ENCODE peak calls at places on chromosome 14, in seven cellular contexts. D is H1, Q is mesenchymal stem cell, Z is H9, C is IMR-90, O is neuronal stem cell, L is trophoblast cell. S is an unnamed sample.

GRCh38 chr14:32756775-32757174 is 181.9 kb upstream of the NPAS3 start:
- DNase-seq in Z (no peak), O (no peak), L (no peak), C (no peak), D (no peak), Q (no peak), S (no peak)

GRCh38 chr14:83463500-83464098 is 1929.9 kb upstream of the SEL1L start:
- DNase-seq in C (peak), L (no peak), Z (peak), Q (peak), O (peak), D (peak), S (peak)

GRCh38 chr14:93994919-93995682 is 2.0 kb upstream of the CCDC197 start:
- DNase-seq in Z (no peak), D (no peak), C (peak), Q (peak), L (no peak), O (no peak), S (no peak)

GRCh38 chr14:77763316-77763715 is 2.4 kb upstream of the SNW1 start:
- DNase-seq in Z (no peak), Q (no peak), C (no peak), O (no peak), D (no peak), L (no peak), S (peak)

GRCh38 chr14:89251066-89251465 is 166.0 kb downstream of the FOXN3 start:
- DNase-seq in C (peak), L (peak), O (no peak), D (no peak), Z (peak), Q (peak), S (peak)

GRCh38 chr14:50060871-50061663 is 55.3 kb downstream of the VCPKMT start:
- DNase-seq in C (peak), L (peak), O (no peak), D (no peak), Z (no peak), Q (peak), S (peak)

GRCh38 chr14:68297871-68298468 is 478.4 kb downstream of the RAD51B start:
- DNase-seq in D (peak), L (peak), C (peak), Z (peak), O (no peak), Q (peak), S (peak)

GRCh38 chr14:38127784-38128183 is 79.9 kb upstream of the SSTR1 start:
- DNase-seq in D (no peak), O (no peak), Z (no peak), Q (no peak), L (no peak), C (peak), S (peak)

GRCh38 chr14:51783765-51784164 is 76.6 kb upstream of the GNG2 start:
- DNase-seq in Q (peak), C (peak), D (no peak), Z (no peak), L (no peak), O (no peak), S (no peak)

GRCh38 chr14:73771848-73772705 is 57.9 kb upstream of the PNMA1 start:
- DNase-seq in Q (peak), Z (peak), C (peak), O (no peak), D (peak), L (peak), S (peak)

GRCh38 chr14:86363047-86363446 is 833.1 kb downstream of the FLRT2 start:
- DNase-seq in L (no peak), Q (no peak), D (no peak), O (no peak), Z (no peak), C (no peak), S (no peak)

GRCh38 chr14:32217301-32217700 is 14.2 kb upstream of the RNU6-8 start:
- DNase-seq in L (no peak), C (no peak), Q (no peak), O (no peak), Z (no peak), D (no peak), S (no peak)

GRCh38 chr14:94699831-94700230 is 70.1 kb downstream of the GSC start:
- DNase-seq in D (no peak), C (no peak), O (no peak), Z (no peak), Q (no peak), L (no peak), S (no peak)

GRCh38 chr14:31389947-31390346 is 30.4 kb downstream of the HEATR5A start:
- DNase-seq in Z (no peak), C (no peak), L (no peak), D (no peak), Q (no peak), O (no peak), S (no peak)

GRCh38 chr14:96804821-96805374 is 7.7 kb downstream of the VRK1 start:
- DNase-seq in O (no peak), D (no peak), Z (no peak), Q (no peak), L (no peak), C (peak), S (no peak)

GRCh38 chr14:80850197-80850814 is 91.2 kb downstream of the CEP128 start:
- DNase-seq in C (peak), Z (no peak), Q (peak), D (no peak), O (peak), L (no peak), S (peak)

GRCh38 chr14:92439551-92440344 is 73.8 kb upstream of the RIN3 start:
- DNase-seq in C (no peak), L (no peak), O (no peak), D (no peak), Z (no peak), Q (no peak), S (no peak)

GRCh38 chr14:54424479-54424901 is 16.7 kb downstream of the CNIH1 start:
- DNase-seq in D (no peak), C (no peak), Z (no peak), O (no peak), Q (no peak), L (no peak), S (no peak)

GRCh38 chr14:73753043-73753886 is 39.1 kb upstream of the PNMA1 start:
- DNase-seq in Z (peak), C (no peak), D (no peak), O (no peak), L (peak), Q (peak), S (peak)

GRCh38 chr14:22512106-22512814 is 76.8 kb downstream of the DAD1 start:
- DNase-seq in D (no peak), O (no peak), C (no peak), Z (no peak), L (no peak), Q (no peak), S (no peak)

GRCh38 chr14:97217094-97217885 is 420.1 kb downstream of the VRK1 start:
- DNase-seq in D (no peak), Z (peak), C (no peak), O (no peak), Q (no peak), L (no peak), S (peak)

GRCh38 chr14:95871531-95871930 is 5.1 kb upstream of the TUNAR start:
- DNase-seq in O (no peak), C (no peak), Q (no peak), D (no peak), L (no peak), Z (no peak), S (no peak)

GRCh38 chr14:77603654-77604270 is 12.7 kb downstream of the SPTLC2 start:
- DNase-seq in Q (peak), Z (no peak), L (no peak), D (no peak), C (no peak), O (no peak), S (no peak)

GRCh38 chr14:74038015-74038859 is 19.1 kb downstream of the BBOF1 start:
- DNase-seq in C (peak), L (peak), D (no peak), Z (no peak), Q (peak), O (peak), S (peak)

GRCh38 chr14:59146484-59146883 is 42.0 kb upstream of the DAAM1 start:
- DNase-seq in C (no peak), Z (no peak), Q (no peak), O (no peak), D (no peak), L (no peak), S (no peak)

GRCh38 chr14:37598973-37599526 is 3.6 kb downstream of the TTC6 start:
- DNase-seq in D (no peak), C (no peak), L (no peak), Q (no peak), O (no peak), Z (no peak), S (no peak)

GRCh38 chr14:84343637-84344036 is 1186.3 kb upstream of the FLRT2 start:
- DNase-seq in O (no peak), Q (peak), D (no peak), Z (no peak), L (no peak), C (peak), S (no peak)

GRCh38 chr14:104282332-104283196 is 144.2 kb downstream of the KIF26A start:
- DNase-seq in Q (no peak), C (no peak), O (no peak), D (no peak), Z (peak), L (no peak), S (no peak)

GRCh38 chr14:44962573-44963528 is 861 bp downstream of the TOGARAM1 start:
- DNase-seq in Q (peak), D (no peak), O (peak), Z (no peak), C (peak), L (peak), S (peak)

GRCh38 chr14:76827696-76828301 is 1.6 kb downstream of the LRRC74A start:
- DNase-seq in C (no peak), Q (no peak), D (no peak), O (no peak), Z (no peak), L (no peak), S (no peak)

GRCh38 chr14:84520711-84521338 is 1009.1 kb upstream of the FLRT2 start:
- DNase-seq in Q (no peak), O (no peak), D (no peak), C (peak), Z (no peak), L (no peak), S (no peak)

GRCh38 chr14:64064447-64064846 is 211.6 kb downstream of the SYNE2 start:
- DNase-seq in O (no peak), C (no peak), L (no peak), Q (no peak), D (no peak), Z (no peak), S (no peak)

GRCh38 chr14:92603309-92604257 is 90.0 kb downstream of the RIN3 start:
- DNase-seq in O (peak), D (no peak), C (peak), Q (peak), L (no peak), Z (no peak), S (peak)

GRCh38 chr14:52730708-52731111 is 744 bp downstream of the STYX start:
- DNase-seq in O (no peak), D (no peak), L (peak), C (no peak), Z (no peak), Q (peak), S (no peak)

GRCh38 chr14:68372363-68372762 is 420.5 kb downstream of the ZFP36L1 start:
- DNase-seq in Q (no peak), D (no peak), L (no peak), C (no peak), Z (no peak), O (no peak), S (no peak)

GRCh38 chr14:34474187-34474679 is 12.2 kb upstream of the SPTSSA start:
- DNase-seq in L (no peak), D (no peak), O (no peak), Q (no peak), C (no peak), Z (no peak), S (no peak)
- H3K23ac ChIP-seq in L (no peak), D (no peak), O (no peak), Q (no peak), C (no peak), Z (no peak), S (no peak)

GRCh38 chr14:24085215-24085614 is 8.9 kb upstream of the PCK2 start:
- DNase-seq in O (no peak), C (no peak), Q (no peak), Z (no peak), D (no peak), L (no peak), S (no peak)

GRCh38 chr14:24084439-24084838 is 9.7 kb upstream of the PCK2 start:
- DNase-seq in C (no peak), Q (no peak), D (no peak), Z (no peak), O (no peak), L (no peak), S (peak)

GRCh38 chr14:24081739-24082204 is 10.4 kb downstream of the CPNE6 start:
- DNase-seq in O (no peak), D (no peak), C (no peak), L (no peak), Z (no peak), Q (no peak), S (peak)

GRCh38 chr14:24082411-24083080 is 11.2 kb downstream of the CPNE6 start:
- DNase-seq in L (no peak), Z (no peak), O (no peak), Q (no peak), D (no peak), C (no peak), S (no peak)

DNA sequence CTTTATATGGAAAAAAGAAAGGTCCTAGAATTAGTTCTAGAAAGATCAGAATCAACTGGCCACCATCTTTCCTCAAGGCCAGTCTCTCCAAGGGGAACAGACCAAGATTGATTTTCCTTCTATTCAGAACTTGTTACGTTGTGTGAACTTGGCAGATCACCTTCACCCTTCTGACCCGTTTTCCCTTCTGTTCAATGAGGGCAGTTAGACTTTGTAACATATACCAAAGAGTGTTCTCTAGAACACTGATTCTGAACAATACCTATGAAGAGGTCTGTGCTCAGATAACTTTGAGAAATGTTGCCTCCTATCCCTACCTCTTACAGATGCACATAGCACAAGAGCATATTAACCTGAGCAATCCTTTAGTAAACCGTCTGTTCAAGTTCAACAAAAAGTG is 10.6 kb upstream of the PCK2 start:
- DNase-seq in O (no peak), D (no peak), Z (no peak), L (no peak), Q (no peak), C (no peak), S (no peak)
- H3K23ac ChIP-seq in O (no peak), D (no peak), Z (no peak), L (no peak), Q (no peak), C (no peak), S (no peak)

DNA sequence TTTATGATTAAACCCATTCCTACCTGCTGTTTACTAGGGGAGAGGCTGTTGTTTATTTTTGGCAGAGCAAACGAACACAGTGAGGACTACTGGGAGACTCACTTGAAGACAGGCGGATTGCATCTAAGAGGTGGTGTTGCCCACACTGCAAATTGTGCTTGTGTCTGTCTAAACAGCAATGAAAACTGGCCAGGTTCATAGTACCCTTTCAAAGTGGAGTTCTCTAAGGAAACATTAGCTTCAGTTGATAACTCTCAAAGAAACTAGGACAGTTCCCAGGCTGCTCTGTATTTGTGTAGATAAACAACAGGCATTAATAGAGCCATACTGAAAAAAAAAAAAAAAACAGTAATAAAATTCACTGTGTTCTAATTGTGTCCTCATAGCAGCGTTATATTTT is 466.0 kb upstream of the RGS6 start:
- DNase-seq in Q (no peak), Z (no peak), D (no peak), O (no peak), L (no peak), C (no peak), S (no peak)
- H3K23ac ChIP-seq in Q (no peak), Z (no peak), D (no peak), O (no peak), L (no peak), C (no peak), S (no peak)

GRCh38 chr14:34912182-34912581 is 37.0 kb upstream of the BAZ1A start:
- DNase-seq in Z (peak), D (no peak), C (no peak), Q (no peak), L (no peak), O (no peak), S (peak)

GRCh38 chr14:34912966-34913365 is 37.8 kb upstream of the BAZ1A start:
- DNase-seq in C (no peak), O (no peak), Z (no peak), L (no peak), D (no peak), Q (no peak), S (no peak)

GRCh38 chr14:34911209-34912150 is 36.3 kb upstream of the BAZ1A start:
- DNase-seq in Q (peak), O (no peak), D (no peak), L (no peak), C (peak), Z (no peak), S (no peak)

DNA sequence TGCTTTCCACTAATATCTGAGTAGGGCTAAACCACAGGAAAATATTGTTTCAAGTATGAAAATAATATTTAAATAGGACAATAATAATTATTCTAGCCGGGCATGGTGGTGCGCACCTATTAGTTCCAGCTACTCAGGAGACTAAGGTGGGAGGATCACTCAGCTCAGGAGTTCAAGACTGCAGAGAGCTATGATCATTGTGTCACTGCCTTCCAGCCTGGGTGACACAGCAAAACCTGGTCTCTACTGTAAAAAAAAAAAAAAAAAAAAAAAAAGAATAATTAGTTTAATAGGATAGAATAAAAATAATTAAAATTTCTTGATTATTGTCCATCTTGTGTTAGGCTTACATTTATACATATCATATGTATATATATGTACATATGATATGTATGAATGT is 38.5 kb upstream of the BAZ1A start:
- DNase-seq in C (no peak), O (no peak), D (no peak), Z (no peak), Q (no peak), L (no peak), S (no peak)
- H3K23ac ChIP-seq in C (no peak), O (no peak), D (no peak), Z (no peak), Q (no peak), L (no peak), S (no peak)

DNA sequence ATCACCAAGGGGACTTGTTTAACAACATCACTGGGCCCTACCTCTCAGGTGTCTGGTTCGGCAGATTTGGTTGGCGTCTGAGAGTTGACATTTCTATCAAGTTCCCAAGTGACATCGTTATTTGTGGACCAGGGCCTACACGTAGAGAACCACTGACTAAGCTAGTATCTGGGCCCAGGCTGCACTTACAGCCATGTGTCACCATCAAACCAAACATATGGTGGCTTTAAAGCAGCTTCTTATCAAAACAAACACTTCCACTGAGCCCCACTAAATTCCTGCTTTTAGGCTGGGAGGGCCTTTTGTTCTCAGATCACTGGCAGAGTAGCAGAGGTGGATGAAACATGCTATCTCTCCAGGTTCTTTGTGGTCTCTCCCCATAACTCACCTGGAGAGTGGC is 220.5 kb downstream of the PELI2 start:
- DNase-seq in Q (no peak), C (peak), D (no peak), O (no peak), L (no peak), Z (no peak), S (peak)
- H3K23ac ChIP-seq in Q (no peak), C (peak), D (no peak), O (no peak), L (no peak), Z (no peak), S (no peak)

DNA sequence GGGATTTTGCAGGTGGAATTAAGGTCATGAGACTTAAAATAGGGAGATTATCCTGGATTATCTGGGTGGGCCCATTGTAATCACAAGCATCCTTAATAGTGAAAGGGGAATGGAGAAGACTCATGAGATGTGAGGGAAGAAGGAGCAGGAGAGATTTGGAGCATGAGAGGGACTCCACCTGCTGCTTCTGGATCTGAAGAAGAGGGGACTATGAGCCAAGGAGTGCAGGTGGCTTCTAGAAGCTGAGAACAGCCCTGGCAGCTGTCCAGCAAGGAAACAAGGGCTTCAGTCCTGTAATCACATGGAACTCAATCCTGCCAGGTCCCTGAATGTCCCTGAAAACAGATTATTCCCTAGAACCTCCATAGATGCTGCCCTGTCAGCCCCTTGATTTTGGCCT is 67.8 kb downstream of the PELI2 start:
- DNase-seq in C (no peak), Q (no peak), D (no peak), O (no peak), Z (no peak), L (no peak), S (no peak)
- H3K23ac ChIP-seq in C (no peak), Q (no peak), D (no peak), O (no peak), Z (no peak), L (no peak), S (no peak)

GRCh38 chr14:99166506-99166905 is 105.5 kb downstream of the BCL11B start:
- DNase-seq in Q (no peak), L (no peak), Z (peak), D (no peak), O (no peak), C (no peak), S (no peak)
- H3K23ac ChIP-seq in Q (no peak), L (no peak), Z (no peak), D (no peak), O (no peak), C (no peak), S (no peak)

GRCh38 chr14:56057071-56057865 is 60.9 kb upstream of the PELI2 start:
- DNase-seq in C (no peak), L (peak), O (peak), Q (no peak), Z (no peak), D (no peak), S (peak)
- H3K23ac ChIP-seq in C (no peak), L (no peak), O (no peak), Q (no peak), Z (no peak), D (no peak), S (no peak)

GRCh38 chr14:75184039-75184438 is 7.6 kb upstream of the TMED10 start:
- DNase-seq in L (no peak), C (no peak), O (no peak), Q (no peak), Z (no peak), D (no peak), S (no peak)

GRCh38 chr14:75183225-75183624 is 6.8 kb upstream of the TMED10 start:
- DNase-seq in D (no peak), C (no peak), Q (no peak), L (peak), Z (no peak), O (no peak), S (no peak)

GRCh38 chr14:75185251-75186040 is 9.0 kb upstream of the TMED10 start:
- DNase-seq in O (no peak), Q (no peak), C (no peak), D (no peak), L (peak), Z (no peak), S (no peak)

GRCh38 chr14:75182820-75183219 is 6.4 kb upstream of the TMED10 start:
- DNase-seq in Z (no peak), C (peak), D (no peak), O (no peak), Q (peak), L (peak), S (no peak)

GRCh38 chr14:75184447-75184846 is 8.0 kb upstream of the TMED10 start:
- DNase-seq in L (no peak), D (no peak), Z (no peak), O (no peak), C (peak), Q (peak), S (no peak)
- H3K23ac ChIP-seq in L (no peak), D (no peak), Z (no peak), O (no peak), C (no peak), Q (no peak), S (no peak)

S was measured in mesendoderm.